ENCODE peak calls at places on chromosomes 12 and 14, in four cellular contexts. F is PC-3, Z is HCT116, Q is SK-N-SH. B is an unnamed sample. For H3K9me2, the result is how much of the 10 kb centered on the place peaks cover.

GRCh38 chr14:93245764-93246420 is 38.8 kb downstream of the UBR7 start:
- DNase-seq in Z (no peak), F (no peak), Q (no peak), B (no peak)

GRCh38 chr14:53845813-53846693 is 110.6 kb downstream of the BMP4 start:
- DNase-seq in F (no peak), Z (peak), Q (no peak), B (peak)

GRCh38 chr14:33052899-33053400 is 114.3 kb downstream of the NPAS3 start:
- DNase-seq in Z (no peak), Q (no peak), F (no peak), B (no peak)

GRCh38 chr12:27843714-27844245 is 63.7 kb upstream of the MANSC4 start:
- DNase-seq in Z (no peak), F (no peak), Q (no peak), B (no peak)

GRCh38 chr12:84585996-84586395 is 326.6 kb downstream of the SLC6A15 start:
- DNase-seq in Q (no peak), F (peak), Z (no peak), B (no peak)

GRCh38 chr14:105136401-105137322 is 31.9 kb downstream of the JAG2 start:
- DNase-seq in Q (no peak), Z (no peak), F (no peak), B (no peak)

GRCh38 chr12:64679487-64679983 is 69.2 kb downstream of the RASSF3 start:
- DNase-seq in Q (peak), Z (peak), F (peak), B (peak)

GRCh38 chr14:103103461-103104388 is 9.2 kb downstream of the EXOC3L4 start:
- DNase-seq in Z (no peak), F (peak), Q (peak), B (peak)

GRCh38 chr12:138898-139534 is 72.4 kb downstream of the IQSEC3 start:
- DNase-seq in Q (no peak), F (no peak), Z (no peak), B (no peak)

GRCh38 chr12:57840701-57841100 is 5.8 kb downstream of the CTDSP2 start:
- DNase-seq in Q (peak), F (no peak), Z (no peak), B (no peak)

GRCh38 chr12:132806857-132807256 is 21.8 kb downstream of the GOLGA3 start:
- DNase-seq in Z (no peak), Q (no peak), F (no peak), B (no peak)

GRCh38 chr14:85531594-85532391 is 1.8 kb downstream of the FLRT2 start:
- DNase-seq in F (no peak), Q (peak), Z (no peak), B (peak)

GRCh38 chr12:2833327-2833726 is 1.5 kb downstream of the NRIP2 start:
- DNase-seq in F (no peak), Z (no peak), Q (no peak), B (no peak)

GRCh38 chr12:105083551-105084105 is 630 bp downstream of the ALDH1L2 start:
- DNase-seq in Z (no peak), F (no peak), Q (peak), B (no peak)

GRCh38 chr14:93085916-93086315 is 29.8 kb downstream of the ITPK1 start:
- DNase-seq in Q (no peak), Z (no peak), F (peak), B (peak)

GRCh38 chr14:93858896-93859295 is 68.2 kb upstream of the FAM181A start:
- DNase-seq in Z (no peak), F (no peak), Q (no peak), B (no peak)

GRCh38 chr12:6607751-6608591 is 792 bp upstream of the CHD4 start:
- DNase-seq in Q (peak), Z (peak), F (peak), B (peak)

GRCh38 chr12:64051057-64051456 is 171.0 kb downstream of the KICS2 start:
- DNase-seq in Q (no peak), Z (no peak), F (no peak), B (no peak)

GRCh38 chr12:131909596-131910219 is 15.3 kb downstream of the ULK1 start:
- DNase-seq in Z (no peak), F (no peak), Q (no peak), B (no peak)

GRCh38 chr12:51321882-51322281 is 2.1 kb downstream of the BIN2 start:
- DNase-seq in Q (no peak), Z (no peak), F (peak), B (peak)

GRCh38 chr14:49218436-49219092 is 367.6 kb downstream of the RPS29 start:
- DNase-seq in Z (no peak), Q (no peak), F (peak), B (no peak)

GRCh38 chr12:100733817-100734593 is 60.6 kb upstream of the ANO4 start:
- DNase-seq in Q (no peak), F (peak), Z (peak), B (no peak)

GRCh38 chr12:65537978-65538377 is 259.5 kb downstream of the MSRB3 start:
- DNase-seq in Q (no peak), F (no peak), Z (no peak), B (no peak)

GRCh38 chr12:32697445-32697844 is 18.3 kb downstream of the DNM1L start:
- DNase-seq in Z (no peak), F (no peak), Q (no peak), B (no peak)

DNA sequence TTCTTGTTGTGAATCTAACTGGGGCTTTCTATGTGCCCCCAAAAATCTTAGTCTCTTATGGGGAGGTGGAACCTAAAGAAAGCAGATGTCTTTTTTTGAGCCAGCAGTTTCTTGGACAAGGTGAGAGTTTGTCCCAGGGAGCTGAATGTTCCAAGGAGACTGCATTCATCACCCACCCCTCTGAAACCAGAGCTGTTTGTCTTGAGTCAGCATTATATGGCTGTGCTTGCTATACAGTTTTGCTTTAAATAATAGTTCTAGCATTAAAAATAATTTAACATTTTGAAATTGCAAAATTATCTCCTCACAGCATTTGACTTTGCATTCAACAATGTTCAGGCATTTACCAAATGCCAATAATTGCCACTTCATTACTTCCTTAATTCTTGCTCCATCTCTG is 813.3 kb downstream of the BCL11B start:
- DNase-seq in Z (no peak), F (no peak), Q (no peak), B (no peak)
- H3K9me2 ChIP-seq in Z (under half), F (under half), Q (under half), B (under half)

DNA sequence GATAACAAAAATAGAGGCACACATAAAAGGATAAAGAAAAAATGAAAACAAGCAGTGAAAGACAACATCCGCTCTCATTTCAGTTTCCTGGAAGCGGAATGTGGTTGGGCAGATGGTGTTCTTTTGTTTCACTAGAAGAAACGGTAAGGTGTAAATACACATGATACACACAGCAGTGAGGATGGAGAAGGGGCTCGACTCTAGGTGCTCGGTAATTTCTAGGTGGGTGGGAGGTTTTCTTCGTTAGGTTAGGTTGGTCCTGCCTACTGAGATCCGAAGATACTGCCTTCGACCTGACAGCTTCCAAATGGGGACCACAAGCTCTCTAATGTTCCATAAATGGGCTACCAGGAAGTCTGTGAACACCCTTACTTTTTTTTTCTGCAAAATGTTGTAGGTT is 1082.5 kb downstream of the BCL11B start:
- DNase-seq in Z (no peak), Q (no peak), F (no peak), B (no peak)
- H2AFZ ChIP-seq in Z (no peak), Q (no peak), F (no peak), B (no peak)

GRCh38 chr14:36067428-36068187 is 108.9 kb downstream of the PTCSC3 start:
- DNase-seq in F (peak), Q (no peak), Z (no peak), B (peak)

GRCh38 chr14:36070056-36071043 is 106.2 kb downstream of the PTCSC3 start:
- DNase-seq in F (peak), Q (peak), Z (peak), B (peak)

GRCh38 chr14:36068777-36069534 is 107.6 kb downstream of the PTCSC3 start:
- DNase-seq in Q (no peak), F (peak), Z (no peak), B (peak)

GRCh38 chr14:36066636-36067035 is 109.9 kb downstream of the PTCSC3 start:
- DNase-seq in Z (no peak), F (peak), Q (no peak), B (no peak)

DNA sequence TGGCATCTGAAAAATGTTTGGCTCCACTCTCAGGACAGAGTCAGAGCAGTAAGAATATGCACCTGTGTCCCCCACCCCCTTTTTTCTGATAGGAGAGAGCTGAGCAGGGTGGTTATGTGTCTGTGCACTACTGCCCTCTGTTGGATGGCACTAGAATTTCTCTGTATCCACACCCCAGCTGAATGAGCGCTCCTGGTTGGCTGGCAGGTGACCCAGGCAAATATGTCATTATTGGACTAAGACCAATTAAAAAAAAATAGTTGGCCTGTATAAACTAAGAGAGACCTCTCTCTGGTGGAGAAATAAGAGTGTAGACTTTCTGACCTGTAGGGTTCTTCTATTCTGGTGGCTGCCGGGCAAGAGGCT is 107.0 kb downstream of the PTCSC3 start:
- DNase-seq in Z (peak), F (peak), Q (peak), B (no peak)
- TF ChIP-seq CTCF in Z (peak), F (peak), Q (peak), B (peak)

GRCh38 chr14:71114580-71114979 is 207.3 kb downstream of the PCNX1 start:
- DNase-seq in F (no peak), Z (no peak), Q (no peak), B (no peak)

GRCh38 chr14:71116206-71117122 is 209.2 kb downstream of the PCNX1 start:
- DNase-seq in Q (no peak), F (no peak), Z (no peak), B (no peak)

GRCh38 chr14:71117839-71118743 is 210.8 kb downstream of the PCNX1 start:
- DNase-seq in Z (no peak), F (peak), Q (no peak), B (peak)

GRCh38 chr14:71113376-71113775 is 206.1 kb downstream of the PCNX1 start:
- DNase-seq in F (no peak), Q (no peak), Z (no peak), B (no peak)

GRCh38 chr14:71115306-71115705 is 208.0 kb downstream of the PCNX1 start:
- DNase-seq in F (no peak), Q (no peak), Z (no peak), B (no peak)
- H3K9me2 ChIP-seq in F (under half), Q (under half), Z (under half), B (under half)

DNA sequence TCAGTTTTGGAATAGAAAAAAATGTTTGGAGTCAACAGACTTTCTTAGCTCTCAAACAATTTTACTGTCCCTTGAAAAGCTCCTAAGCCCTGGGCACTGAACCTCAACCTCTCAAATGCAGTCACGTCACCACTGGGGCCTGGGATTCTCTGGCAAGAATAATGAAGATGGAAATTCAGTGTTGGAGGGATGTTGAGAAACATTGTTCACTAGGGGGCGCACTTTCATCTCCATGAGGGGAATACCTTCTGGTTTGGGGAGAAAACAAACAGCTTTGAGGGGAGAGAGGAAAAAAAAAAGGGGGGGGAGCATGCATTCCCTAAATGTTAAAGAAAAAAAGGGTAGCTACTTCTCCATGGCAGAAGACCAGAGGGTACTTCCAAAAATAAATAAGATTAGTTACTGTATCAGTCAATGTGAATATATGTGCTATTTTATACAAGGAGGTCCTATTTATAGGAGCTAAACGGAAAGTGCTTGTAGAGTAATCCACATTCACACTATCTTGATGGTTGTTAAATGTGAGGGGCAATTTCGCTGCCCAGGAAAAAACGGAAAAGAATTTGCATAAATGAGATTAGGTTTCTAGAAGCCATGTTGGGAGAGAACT is 5.8 kb upstream of the TBPL2 start:
- DNase-seq in Z (peak), F (peak), Q (peak), B (no peak)
- H2AFZ ChIP-seq in Z (peak), F (peak), Q (peak), B (no peak)

B was measured in PC-9.